ENCODE peak calls at places on chromosomes 2 and 18, in nine cellular contexts. L is GM12878, V is A549, B is adrenal gland, T is PC-3, E is psoas muscle, P is PC-9, Z is transverse colon, H is K562. G is an unnamed sample.

GRCh38 chr2:47269316-47270232 is 114.5 kb upstream of the STPG4 start:
- DNase-seq in H (peak; percentile 32), B (peak; percentile 76), E (peak; percentile 70), T (peak; percentile 99), V (peak; percentile 98), L (no peak), P (peak; percentile 87), Z (peak; percentile 69), G (no peak)

GRCh38 chr2:148888003-148888501 is 13.0 kb downstream of the KIF5C start:
- DNase-seq in T (no peak), B (peak; percentile 22), H (no peak), L (no peak), Z (no peak), P (no peak), E (no peak), V (no peak), G (no peak)

GRCh38 chr18:32308493-32309120 is 118.8 kb downstream of the MEP1B start:
- DNase-seq in P (no peak), V (peak; percentile 53), E (no peak), L (no peak), T (peak; percentile 57), Z (no peak), H (no peak), B (no peak), G (no peak)

GRCh38 chr2:200839513-200839912 is 24.9 kb downstream of the CLK1 start:
- DNase-seq in H (no peak), E (no peak), T (no peak), L (no peak), P (peak; percentile 17), Z (no peak), B (no peak), V (no peak), G (no peak)

GRCh38 chr2:128414946-128415767 is 96.5 kb upstream of the HS6ST1 start:
- DNase-seq in H (no peak), T (no peak), Z (no peak), P (no peak), E (peak; percentile 7), L (no peak), V (no peak), B (peak; percentile 7), G (peak; percentile 7)

GRCh38 chr18:49052891-49053644 is 102.3 kb upstream of the SMAD7 start:
- DNase-seq in Z (no peak), L (no peak), B (no peak), E (no peak), H (no peak), V (no peak), P (peak; percentile 55), T (peak; percentile 41), G (no peak)

GRCh38 chr18:23106575-23106974 is 28.7 kb upstream of the CABLES1 start:
- DNase-seq in B (peak; percentile 51), H (no peak), V (peak; percentile 93), Z (peak; percentile 61), T (peak; percentile 98), P (peak; percentile 79), L (no peak), E (no peak), G (no peak)

GRCh38 chr18:4106407-4107033 is 348.6 kb downstream of the DLGAP1 start:
- DNase-seq in L (no peak), Z (peak; percentile 58), B (peak; percentile 85), V (peak; percentile 62), E (peak; percentile 56), H (peak; percentile 58), P (peak; percentile 61), T (peak; percentile 78), G (peak; percentile 68)

GRCh38 chr2:32404691-32405090 is 47.9 kb downstream of the BIRC6 start:
- DNase-seq in B (no peak), V (no peak), H (no peak), T (no peak), Z (no peak), P (no peak), E (no peak), L (no peak), G (no peak)

GRCh38 chr2:5250482-5250881 is 441.7 kb upstream of the SOX11 start:
- DNase-seq in P (no peak), B (no peak), V (no peak), L (no peak), E (no peak), H (no peak), Z (no peak), T (peak; percentile 57), G (no peak)

GRCh38 chr2:219350938-219351280 is 18.4 kb upstream of the RESP18 start:
- DNase-seq in T (no peak), V (no peak), H (no peak), Z (no peak), E (no peak), L (no peak), P (no peak), B (no peak), G (no peak)

GRCh38 chr2:16653799-16654198 is 11.8 kb downstream of the CYRIA start:
- DNase-seq in T (no peak), L (peak; percentile 57), E (no peak), P (no peak), H (no peak), V (no peak), Z (peak; percentile 53), B (no peak), G (no peak)

DNA sequence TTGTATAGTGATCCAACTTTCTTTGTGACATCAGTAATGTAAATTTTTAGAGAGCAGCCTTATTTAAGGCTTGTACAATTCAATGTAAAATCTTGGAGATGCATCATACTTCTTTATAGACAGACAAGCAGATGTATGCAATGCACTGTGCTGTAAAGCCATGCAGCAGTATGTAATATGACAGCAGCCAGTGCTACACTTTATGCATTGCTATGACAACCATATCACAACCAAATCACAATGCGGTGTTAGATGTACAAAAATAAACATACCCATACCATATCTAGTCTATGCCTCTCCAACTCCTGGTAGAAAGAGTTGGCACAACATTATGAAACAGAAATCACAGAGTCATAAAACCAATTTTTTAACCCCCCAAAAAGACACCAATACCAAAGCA is 110.3 kb upstream of the WDSUB1 start:
- DNase-seq in V (no peak), T (no peak), E (no peak), P (no peak), H (no peak), L (no peak), B (no peak), Z (no peak), G (no peak)
- H3K4me3 ChIP-seq in V (no peak overlapping the region), T (no peak overlapping the region), E (no peak overlapping the region), P (no peak overlapping the region), H (no peak overlapping the region), L (no peak overlapping the region), B (no peak overlapping the region), Z (no peak overlapping the region), G (no peak overlapping the region)

DNA sequence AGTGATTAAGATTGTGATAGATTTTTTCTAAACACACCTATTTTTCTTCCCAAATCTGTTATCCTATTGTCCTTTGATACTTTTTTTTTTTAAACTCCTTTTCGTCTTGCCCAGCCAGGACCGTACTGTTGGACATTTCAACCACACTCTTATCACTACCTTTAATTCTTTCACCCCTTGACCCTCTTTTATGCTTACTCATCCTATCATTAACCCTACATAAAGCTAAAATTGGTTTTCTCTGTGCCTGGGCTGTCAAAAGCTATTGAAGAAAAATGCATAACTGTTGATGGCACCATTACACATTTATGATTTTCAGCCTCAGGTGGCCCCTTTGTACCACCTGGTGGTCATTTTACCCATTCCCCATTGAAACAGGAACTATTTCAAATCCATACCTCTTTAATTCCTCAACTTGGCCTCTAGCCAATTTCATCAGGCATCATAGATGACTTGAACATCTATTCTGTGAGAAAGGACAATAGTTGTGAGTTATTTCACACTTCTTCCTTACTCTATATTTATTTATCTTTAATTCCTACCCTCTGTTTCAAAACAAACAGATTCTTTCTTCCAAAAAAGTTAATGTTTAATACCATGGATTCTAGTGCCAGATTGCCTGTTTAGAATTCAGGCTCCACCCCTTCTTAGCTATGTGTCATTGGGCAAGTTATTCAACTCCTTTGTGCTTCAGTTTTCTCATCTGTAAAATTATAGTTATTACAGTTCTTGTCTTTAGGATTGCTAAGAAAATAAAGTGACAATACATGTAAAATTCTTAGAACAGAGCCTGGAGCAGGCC is 258.6 kb downstream of the CAMKMT start:
- DNase-seq in B (no peak), H (no peak), L (no peak), T (peak; percentile 28), E (no peak), V (peak; percentile 49), P (no peak), Z (no peak), G (no peak)
- TF ChIP-seq CTCF in B (no peak), H (no peak), L (no peak), T (peak; percentile 29), E (no peak), V (no peak), P (no peak), Z (no peak), G (no peak)

DNA sequence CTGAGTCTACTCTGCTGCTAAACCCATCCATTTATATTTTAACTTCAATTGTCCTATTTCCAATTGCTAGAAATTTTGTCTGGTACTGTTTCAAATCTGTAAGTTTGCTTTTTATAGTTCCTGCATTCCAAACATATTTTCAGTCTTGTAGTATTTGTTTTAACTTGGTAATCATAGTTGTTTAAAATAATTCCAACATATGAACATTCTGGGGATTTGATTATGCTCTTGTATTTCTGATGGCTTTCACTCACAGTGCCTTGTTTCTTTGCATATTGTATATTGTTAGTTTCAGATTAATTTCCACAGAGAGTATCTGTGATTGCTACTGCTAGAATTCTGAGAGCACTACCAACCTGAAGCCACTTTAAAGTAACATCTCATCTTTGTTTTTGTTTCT is 202.4 kb downstream of the ETAA1 start:
- DNase-seq in T (peak; percentile 31), E (no peak), V (no peak), H (no peak), P (no peak), B (no peak), L (no peak), Z (no peak), G (no peak)
- H3K27ac ChIP-seq in T (no peak overlapping the region), E (no peak overlapping the region), V (peak overlapping the region; percentile 53), H (no peak overlapping the region), P (no peak overlapping the region), B (no peak overlapping the region), L (no peak overlapping the region), Z (no peak overlapping the region), G (no peak overlapping the region)

GRCh38 chr2:102109016-102109415 is 33.5 kb upstream of the IL1R1 start:
- DNase-seq in B (no peak), H (no peak), P (no peak), Z (no peak), V (no peak), E (no peak), L (no peak), T (no peak), G (no peak)

GRCh38 chr2:102110596-102111334 is 31.8 kb upstream of the IL1R1 start:
- DNase-seq in Z (no peak), E (peak; percentile 59), H (no peak), L (no peak), B (no peak), T (no peak), V (no peak), P (no peak), G (no peak)

GRCh38 chr2:102106133-102106556 is 36.4 kb upstream of the IL1R1 start:
- DNase-seq in E (no peak), P (no peak), L (no peak), H (no peak), V (peak; percentile 87), T (peak; percentile 45), Z (no peak), B (no peak), G (no peak)

GRCh38 chr2:102110168-102110567 is 32.4 kb upstream of the IL1R1 start:
- DNase-seq in B (no peak), T (no peak), P (no peak), Z (no peak), H (no peak), E (no peak), L (no peak), V (no peak), G (no peak)

DNA sequence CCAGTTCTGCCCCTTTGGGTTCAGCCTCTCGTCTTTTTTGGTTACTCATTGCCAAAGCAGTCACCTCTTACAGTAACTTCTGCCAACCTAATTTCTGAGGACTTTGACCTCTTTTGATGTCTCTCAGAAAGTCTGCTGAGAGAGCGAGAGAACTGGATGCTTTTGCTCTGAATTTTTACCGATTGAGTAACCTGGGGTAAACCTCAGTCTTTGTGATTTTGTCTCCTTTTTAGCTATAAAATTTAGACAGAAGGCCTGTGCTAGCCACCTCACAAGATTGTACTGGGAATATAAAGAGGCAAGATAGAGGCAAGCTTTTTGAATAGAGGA is 34.8 kb upstream of the IL1R1 start:
- DNase-seq in E (no peak), P (no peak), T (no peak), H (no peak), Z (no peak), L (peak; percentile 33), V (peak; percentile 75), B (no peak), G (no peak)
- H3K4me3 ChIP-seq in E (no peak overlapping the region), P (no peak overlapping the region), T (no peak overlapping the region), H (no peak overlapping the region), Z (no peak overlapping the region), L (no peak overlapping the region), V (peak overlapping the region; percentile 26), B (no peak overlapping the region), G (no peak overlapping the region)

G was measured in dorsolateral prefrontal cortex.